ENCODE peak calls at places on chromosome 17, in seven cellular contexts. F is GM10248; U is Calu3; Z is omental fat pad; C is K562; G is CD8-positive, alpha-beta T cell; S is lower lobe of right lung. R is an unnamed sample.

GRCh38 chr17:48728232-48729231 is at the start of gene HOXB13:
- DNase-seq in G (peak), C (peak), U (peak), Z (no peak), F (no peak), S (no peak), R (no peak)

GRCh38 chr17:70124723-70125122 is 44.6 kb upstream of the KCNJ2 start:
- DNase-seq in G (no peak), Z (no peak), C (no peak), F (no peak), S (no peak), U (no peak), R (no peak)

GRCh38 chr17:35630530-35631148 is 43.5 kb downstream of the AP2B1 start:
- DNase-seq in Z (no peak), U (no peak), F (no peak), C (no peak), S (no peak), G (no peak), R (no peak)

GRCh38 chr17:56150631-56151030 is 2.6 kb upstream of the ANKFN1 start:
- DNase-seq in U (no peak), F (no peak), G (no peak), Z (no peak), S (no peak), C (no peak), R (no peak)

GRCh38 chr17:63171428-63172205 is 205.6 kb downstream of the TANC2 start:
- DNase-seq in Z (no peak), C (no peak), F (no peak), G (no peak), S (no peak), U (no peak), R (peak)

GRCh38 chr17:57889892-57890856 is 40.3 kb upstream of the MRPS23 start:
- DNase-seq in C (no peak), Z (peak), S (peak), G (no peak), F (no peak), U (peak), R (no peak)

GRCh38 chr17:43732961-43733360 is 25.6 kb downstream of the SOST start:
- DNase-seq in F (no peak), U (no peak), Z (no peak), G (no peak), S (no peak), C (no peak), R (no peak)

GRCh38 chr17:74042744-74043486 is 160.6 kb upstream of the RPL38 start:
- DNase-seq in S (no peak), C (no peak), U (peak), Z (no peak), G (no peak), F (no peak), R (no peak)

GRCh38 chr17:59815965-59816364 is 76.8 kb downstream of the TUBD1 start:
- DNase-seq in Z (no peak), G (no peak), C (no peak), F (no peak), U (no peak), S (no peak), R (no peak)

GRCh38 chr17:7853693-7854043 is 1.2 kb upstream of the TMEM88 start:
- DNase-seq in F (no peak), S (peak), C (no peak), G (peak), Z (no peak), U (no peak), R (no peak)

GRCh38 chr17:49229805-49230600 is 584 bp downstream of the PHOSPHO1 start:
- DNase-seq in C (no peak), G (no peak), U (no peak), S (peak), F (no peak), Z (no peak), R (no peak)

GRCh38 chr17:42623732-42624596 is 14.5 kb downstream of the TUBG1 start:
- DNase-seq in S (no peak), F (no peak), Z (no peak), G (no peak), U (peak), C (peak), R (no peak)
- TF ChIP-seq CTCF in S (no peak), F (no peak), Z (no peak), G (no peak), U (no peak), C (peak), R (no peak)

GRCh38 chr17:19672009-19672837 is 23.7 kb downstream of the ALDH3A2 start:
- DNase-seq in Z (no peak), F (no peak), S (no peak), G (no peak), U (peak), C (no peak), R (no peak)
- TF ChIP-seq CTCF in Z (no peak), F (no peak), S (peak), G (no peak), U (no peak), C (no peak), R (peak)

GRCh38 chr17:8889458-8890210 is 22.2 kb upstream of the PIK3R6 start:
- DNase-seq in U (no peak), S (no peak), F (no peak), Z (no peak), C (no peak), G (no peak), R (no peak)
- TF ChIP-seq CTCF in U (no peak), S (no peak), F (no peak), Z (no peak), C (no peak), G (no peak), R (no peak)

GRCh38 chr17:54900457-54901229 is at the start of gene TOM1L1:
- DNase-seq in F (peak), G (no peak), Z (no peak), U (peak), C (peak), S (peak), R (peak)
- TF ChIP-seq CTCF in F (no peak), G (no peak), Z (no peak), U (no peak), C (peak), S (peak), R (peak)

GRCh38 chr17:2898255-2898926 is 102.2 kb downstream of the RAP1GAP2 start:
- DNase-seq in G (no peak), S (no peak), C (no peak), F (no peak), Z (no peak), U (no peak), R (no peak)

GRCh38 chr17:2901582-2901981 is 105.3 kb downstream of the RAP1GAP2 start:
- DNase-seq in F (no peak), S (no peak), G (no peak), U (no peak), Z (no peak), C (no peak), R (no peak)

GRCh38 chr17:2899911-2900310 is 103.7 kb downstream of the RAP1GAP2 start:
- DNase-seq in G (no peak), F (no peak), U (peak), Z (no peak), C (no peak), S (no peak), R (no peak)

GRCh38 chr17:2902546-2902945 is 106.3 kb downstream of the RAP1GAP2 start:
- DNase-seq in S (no peak), C (no peak), U (no peak), G (no peak), Z (no peak), F (no peak), R (no peak)

GRCh38 chr17:2900842-2901241 is 104.6 kb downstream of the RAP1GAP2 start:
- DNase-seq in C (no peak), G (no peak), Z (no peak), S (no peak), U (no peak), F (no peak), R (no peak)
- TF ChIP-seq CTCF in C (no peak), G (no peak), Z (no peak), S (no peak), U (no peak), F (no peak), R (no peak)

GRCh38 chr17:41547378-41547841 is 19.3 kb upstream of the KRT19 start:
- DNase-seq in G (no peak), C (no peak), U (peak), Z (no peak), S (no peak), F (no peak), R (no peak)

GRCh38 chr17:41544935-41545334 is 16.8 kb upstream of the KRT19 start:
- DNase-seq in G (no peak), U (no peak), Z (no peak), F (no peak), C (no peak), S (no peak), R (no peak)

GRCh38 chr17:41545829-41546410 is 17.8 kb upstream of the KRT19 start:
- DNase-seq in U (no peak), Z (no peak), G (no peak), S (no peak), C (no peak), F (no peak), R (no peak)

GRCh38 chr17:41547921-41548843 is 20.1 kb upstream of the KRT19 start:
- DNase-seq in S (peak), U (peak), C (peak), Z (peak), G (no peak), F (no peak), R (no peak)

GRCh38 chr17:41546819-41547218 is 18.7 kb upstream of the KRT19 start:
- DNase-seq in Z (no peak), S (no peak), G (no peak), F (no peak), C (no peak), U (no peak), R (no peak)
- TF ChIP-seq CTCF in Z (no peak), S (no peak), G (no peak), F (no peak), C (no peak), U (no peak), R (no peak)

GRCh38 chr17:65707780-65708179 is 146.3 kb upstream of the AXIN2 start:
- DNase-seq in U (no peak), C (no peak), S (no peak), Z (no peak), F (no peak), G (no peak), R (no peak)
- TF ChIP-seq CTCF in U (no peak), C (no peak), S (no peak), Z (no peak), F (no peak), G (no peak), R (no peak)